ENCODE peak calls at places on chromosome 13, in six cellular contexts. R is heart left ventricle, B is sigmoid colon, Q is heart right ventricle, Y is lower lobe of right lung, E is psoas muscle. G is an unnamed sample.

GRCh38 chr13:24688901-24689300 is 8.7 kb downstream of the ATP12A start:
- DNase-seq in B (no peak), E (no peak), R (no peak), Q (no peak), Y (no peak), G (no peak)

GRCh38 chr13:101552797-101553196 is 100.3 kb downstream of the ITGBL1 start:
- DNase-seq in R (no peak), E (no peak), B (no peak), Q (no peak), Y (no peak), G (no peak)

GRCh38 chr13:111354789-111355188 is 34.3 kb downstream of the TEX29 start:
- DNase-seq in B (no peak), Q (no peak), E (no peak), Y (no peak), R (no peak), G (no peak)

GRCh38 chr13:94674609-94675348 is 37.6 kb downstream of the SOX21 start:
- DNase-seq in Y (no peak), Q (no peak), R (peak; percentile 27), E (no peak), B (no peak), G (peak; percentile 50)

GRCh38 chr13:108922108-108922507 is 292.7 kb downstream of the MYO16 start:
- DNase-seq in Q (no peak), R (no peak), E (no peak), Y (no peak), B (no peak), G (peak; percentile 29)

GRCh38 chr13:55244991-55245644 is 1895.6 kb upstream of the PRR20A start:
- DNase-seq in B (no peak), Q (no peak), E (no peak), R (no peak), Y (no peak), G (no peak)

GRCh38 chr13:111372651-111373425 is 52.4 kb downstream of the TEX29 start:
- DNase-seq in B (no peak), R (no peak), Y (no peak), Q (no peak), E (no peak), G (no peak)

GRCh38 chr13:75740008-75740407 is 103.9 kb downstream of the LMO7 start:
- DNase-seq in R (no peak), E (no peak), B (no peak), Y (no peak), Q (no peak), G (no peak)

GRCh38 chr13:41649659-41650058 is 192.3 kb downstream of the RGCC start:
- DNase-seq in Q (no peak), R (no peak), B (no peak), E (no peak), Y (no peak), G (no peak)

GRCh38 chr13:75178436-75178835 is 303.5 kb downstream of the TBC1D4 start:
- DNase-seq in R (no peak), E (no peak), B (no peak), Y (no peak), Q (no peak), G (no peak)

GRCh38 chr13:41660426-41660825 is 203.1 kb downstream of the RGCC start:
- DNase-seq in B (no peak), Q (no peak), E (no peak), R (no peak), Y (no peak), G (no peak)

GRCh38 chr13:86409466-86410241 is 610.4 kb upstream of the SLITRK6 start:
- DNase-seq in B (peak; percentile 54), E (no peak), R (no peak), Y (no peak), Q (no peak), G (no peak)

GRCh38 chr13:94345374-94346195 is 133.9 kb downstream of the DCT start:
- DNase-seq in E (no peak), Q (no peak), Y (no peak), B (no peak), R (no peak), G (no peak)

GRCh38 chr13:26914624-26915023 is 154.0 kb upstream of the GPR12 start:
- DNase-seq in E (no peak), B (no peak), R (no peak), Y (no peak), Q (no peak), G (no peak)

GRCh38 chr13:64311112-64311511 is 2895.5 kb upstream of the PCDH20 start:
- DNase-seq in Y (no peak), B (no peak), R (no peak), E (no peak), Q (no peak), G (no peak)

GRCh38 chr13:107271226-107271625 is 703.3 kb upstream of the ARGLU1 start:
- DNase-seq in R (no peak), Y (no peak), Q (no peak), B (no peak), E (no peak), G (no peak)

GRCh38 chr13:90084684-90085290 is 1262.7 kb upstream of the MIR17HG start:
- DNase-seq in R (no peak), E (no peak), Y (no peak), Q (no peak), B (no peak), G (no peak)

GRCh38 chr13:99125335-99125915 is 75.2 kb upstream of the UBAC2 start:
- DNase-seq in B (no peak), R (no peak), E (no peak), Q (no peak), Y (no peak), G (no peak)

GRCh38 chr13:95797016-95797415 is 120.1 kb downstream of the DNAJC3 start:
- DNase-seq in Q (no peak), Y (no peak), B (no peak), R (no peak), E (no peak), G (no peak)

GRCh38 chr13:107192289-107192688 is 624.4 kb upstream of the ARGLU1 start:
- DNase-seq in B (no peak), Q (no peak), R (no peak), Y (peak; percentile 57), E (no peak), G (no peak)

GRCh38 chr13:90485441-90485840 is 862.0 kb upstream of the MIR17HG start:
- DNase-seq in B (no peak), Y (no peak), Q (no peak), E (no peak), R (no peak), G (no peak)

GRCh38 chr13:29925457-29925856 is 75.0 kb upstream of the UBL3 start:
- DNase-seq in B (peak; percentile 90), E (peak; percentile 66), Y (peak; percentile 81), R (peak; percentile 87), Q (peak; percentile 30), G (peak; percentile 83)

GRCh38 chr13:21638319-21639282 is 32.3 kb upstream of the FGF9 start:
- DNase-seq in E (no peak), R (no peak), Y (no peak), Q (no peak), B (no peak), G (peak; percentile 51)

GRCh38 chr13:109105899-109106298 is 476.5 kb downstream of the MYO16 start:
- DNase-seq in B (no peak), E (no peak), Q (no peak), Y (no peak), R (no peak), G (no peak)

GRCh38 chr13:26488236-26489028 is 69.1 kb upstream of the WASF3 start:
- DNase-seq in Q (no peak), Y (no peak), E (no peak), R (no peak), B (peak; percentile 40), G (no peak)

GRCh38 chr13:42396901-42397670 is 125.1 kb downstream of the AKAP11 start:
- DNase-seq in Y (no peak), E (no peak), R (no peak), Q (no peak), B (no peak), G (no peak)

GRCh38 chr13:31945202-31945978 is 86.2 kb upstream of the FRY start:
- DNase-seq in R (peak; percentile 80), Y (peak; percentile 81), E (peak; percentile 84), B (peak; percentile 79), Q (peak; percentile 61), G (peak; percentile 45)

GRCh38 chr13:101465877-101466276 is 13.4 kb downstream of the ITGBL1 start:
- DNase-seq in Q (no peak), E (no peak), R (no peak), Y (no peak), B (no peak), G (no peak)

GRCh38 chr13:26785845-26786630 is 25.5 kb upstream of the GPR12 start:
- DNase-seq in B (peak; percentile 74), Y (no peak), R (peak; percentile 31), E (peak; percentile 44), Q (peak; percentile 31), G (peak; percentile 34)

GRCh38 chr13:48804836-48805601 is 151.3 kb downstream of the CYSLTR2 start:
- DNase-seq in R (no peak), E (no peak), Q (no peak), Y (no peak), B (no peak), G (no peak)

GRCh38 chr13:103134271-103134670 is 68.1 kb upstream of the SLC10A2 start:
- DNase-seq in Y (no peak), B (no peak), E (no peak), Q (no peak), R (no peak), G (no peak)

GRCh38 chr13:73618275-73618865 is 515.8 kb downstream of the KLF12 start:
- DNase-seq in Q (no peak), B (no peak), R (no peak), Y (no peak), E (no peak), G (peak; percentile 66)

DNA sequence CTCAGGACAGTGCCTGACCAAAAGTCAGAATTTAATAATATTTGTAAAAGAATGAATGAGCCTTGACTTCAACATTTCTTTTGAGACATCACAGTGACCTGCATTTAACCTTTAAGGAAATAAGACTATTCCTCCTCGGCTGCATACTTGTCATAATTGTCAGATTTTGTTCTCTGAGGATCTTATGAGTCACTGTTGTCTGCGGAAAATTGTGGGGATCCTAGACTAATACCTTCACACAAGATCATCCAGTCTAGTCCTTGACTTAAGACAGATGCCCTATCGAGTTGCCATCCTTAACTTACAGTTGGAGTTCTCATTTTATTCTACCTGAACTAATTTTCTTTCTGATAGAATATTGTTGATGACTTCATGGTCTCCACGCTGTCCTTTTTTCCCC is 198.4 kb downstream of the DLEU7 start:
- DNase-seq in Q (no peak), R (no peak), Y (no peak), B (no peak), E (no peak), G (no peak)
- H3K4me3 ChIP-seq in Q (no peak overlapping the region), R (no peak overlapping the region), Y (no peak overlapping the region), B (no peak overlapping the region), E (no peak overlapping the region), G (no peak overlapping the region)

GRCh38 chr13:92355213-92355612 is 871.4 kb upstream of the GPC6 start:
- DNase-seq in E (no peak), B (no peak), Q (no peak), R (no peak), Y (no peak), G (peak; percentile 27)

GRCh38 chr13:92354583-92354982 is 872.0 kb upstream of the GPC6 start:
- DNase-seq in E (no peak), B (no peak), Y (no peak), Q (no peak), R (no peak), G (no peak)
- H3K4me1 ChIP-seq in E (no peaks in the 10 kb centered on the region), B (no peaks in the 10 kb centered on the region), Y (no peaks in the 10 kb centered on the region), Q (no peaks in the 10 kb centered on the region), R (no peaks in the 10 kb centered on the region), G (no peaks in the 10 kb centered on the region)

GRCh38 chr13:40597735-40598365 is 68.6 kb downstream of the FOXO1 start:
- DNase-seq in E (no peak), R (peak; percentile 47), Y (peak; percentile 62), B (no peak), Q (no peak), G (no peak)
- H3K4me3 ChIP-seq in E (peak overlapping the region; percentile 31), R (no peak overlapping the region), Y (peak overlapping the region; percentile 7), B (no peak overlapping the region), Q (peak overlapping the region; percentile 11), G (no peak overlapping the region)

GRCh38 chr13:113510871-113511270 is 20.4 kb upstream of the DCUN1D2 start:
- DNase-seq in B (no peak), Y (no peak), R (no peak), E (no peak), Q (no peak), G (no peak)
- H3K4me1 ChIP-seq in B (no peaks in the 10 kb centered on the region), Y (peaks cover 5% of the 10 kb centered on the region), R (no peaks in the 10 kb centered on the region), E (no peaks in the 10 kb centered on the region), Q (peaks cover 10% of the 10 kb centered on the region), G (no peaks in the 10 kb centered on the region)